ENCODE peak calls at places on chromosomes 1 and 21, in eight cellular contexts. V is fibroblast of pulmonary artery; N is stimulated activated CD8-positive, alpha-beta memory T cell treated with anti-CD3 and anti-CD28 coated beads, Interleukin-15, amount 100 ng/mL, for 4 hours; R is HS-27A; P is NCI-H1105 treated with DMSO at 0.1 percent for 48 hours; H is AG08396; C is stimulated activated CD4-positive, alpha-beta T cell treated with anti-CD3 and anti-CD28 coated beads, Interleukin-2, amount 100 ng/mL, for 48 hours; T is D721Med. L is an unnamed sample.

GRCh38 chr1:2544875-2545638 is 11.1 kb upstream of the TNFRSF14 start:
- DNase-seq in V (no peak), N (no peak), R (no peak), P (no peak), H (no peak), C (no peak), T (no peak), L (no peak)

GRCh38 chr1:241847540-241847795 is 536 bp upstream of the EXO1 start:
- DNase-seq in V (no peak), N (no peak), R (no peak), P (no peak), H (no peak), C (no peak), T (no peak), L (no peak)

GRCh38 chr1:33517596-33518250 is 45.3 kb downstream of the ZSCAN20 start:
- DNase-seq in V (no peak), N (no peak), R (no peak), P (no peak), H (peak), C (no peak), T (no peak), L (no peak)

GRCh38 chr1:189429610-189430009 is 1048.1 kb downstream of the BRINP3 start:
- DNase-seq in V (peak), N (no peak), R (peak), P (no peak), H (peak), C (no peak), T (no peak), L (peak)

GRCh38 chr1:221449801-221450470 is 292.0 kb downstream of the DUSP10 start:
- DNase-seq in V (peak), N (no peak), R (no peak), P (no peak), H (no peak), C (no peak), T (no peak), L (no peak)

GRCh38 chr1:65066766-65067490 is 81.1 kb upstream of the AK4 start:
- DNase-seq in V (peak), N (peak), R (peak), P (peak), H (peak), C (peak), T (no peak), L (peak)

GRCh38 chr1:51519857-51520699 is 1.0 kb upstream of the EPS15 start:
- DNase-seq in V (peak), N (no peak), R (no peak), P (no peak), H (peak), C (no peak), T (no peak), L (peak)

GRCh38 chr1:228014235-228014930 is 7.6 kb downstream of the WNT3A start:
- DNase-seq in V (peak), N (no peak), R (no peak), P (no peak), H (no peak), C (no peak), T (no peak), L (no peak)

GRCh38 chr1:47534040-47534328 is 96.1 kb downstream of the FOXD2 start:
- DNase-seq in V (no peak), N (no peak), R (no peak), P (no peak), H (no peak), C (no peak), T (no peak), L (no peak)

GRCh38 chr21:20167059-20167458 is 831.1 kb upstream of the NCAM2 start:
- DNase-seq in V (no peak), N (no peak), R (no peak), P (no peak), H (no peak), C (no peak), T (no peak), L (no peak)

GRCh38 chr21:41605934-41606285 is 98.0 kb upstream of the TMPRSS2 start:
- DNase-seq in V (no peak), N (no peak), R (no peak), P (no peak), H (no peak), C (no peak), T (no peak), L (no peak)

GRCh38 chr1:153288634-153289275 is 24.0 kb downstream of the PGLYRP3 start:
- DNase-seq in V (no peak), N (no peak), R (no peak), P (peak), H (peak), C (peak), T (no peak), L (peak)

GRCh38 chr1:25999419-25999818 is 1.6 kb upstream of the PAFAH2 start:
- DNase-seq in V (no peak), N (no peak), R (no peak), P (no peak), H (no peak), C (no peak), T (no peak), L (no peak)

GRCh38 chr1:204760350-204761134 is 75.0 kb upstream of the LRRN2 start:
- DNase-seq in V (no peak), N (no peak), R (no peak), P (no peak), H (no peak), C (no peak), T (no peak), L (no peak)

GRCh38 chr1:24186993-24187790 is at the start of gene IFNLR1:
- DNase-seq in V (no peak), N (peak), R (no peak), P (peak), H (peak), C (peak), T (peak), L (peak)

GRCh38 chr1:117268926-117269378 is 58.2 kb upstream of the VTCN1 start:
- DNase-seq in V (no peak), N (no peak), R (no peak), P (no peak), H (no peak), C (no peak), T (no peak), L (no peak)

GRCh38 chr1:161261859-161262225 is 3.3 kb downstream of the PCP4L1 start:
- DNase-seq in V (peak), N (no peak), R (no peak), P (no peak), H (no peak), C (no peak), T (no peak), L (no peak)

L was measured in ACHN.